ENCODE peak calls at places on chromosomes 13 and 19, in four cellular contexts. U is NCI-H345, T is left ventricle myocardium inferior, I is midbrain. M is an unnamed sample.

GRCh38 chr13:106566682-106567420 is 1.1 kb downstream of the ARGLU1 start:
- DNase-seq in U (peak), T (peak), I (peak), M (peak)

GRCh38 chr13:113207890-113208423 is 512 bp downstream of the PCID2 start:
- DNase-seq in U (no peak), T (peak), I (no peak), M (peak)

GRCh38 chr13:111412251-111412650 is 91.8 kb downstream of the TEX29 start:
- DNase-seq in U (no peak), T (no peak), I (no peak), M (no peak)

GRCh38 chr13:32330438-32330837 is 15.1 kb downstream of the BRCA2 start:
- DNase-seq in U (no peak), T (no peak), I (no peak), M (no peak)

GRCh38 chr19:54208784-54209057 is 8.1 kb downstream of the RPS9 start:
- DNase-seq in U (no peak), T (no peak), I (no peak), M (no peak)

GRCh38 chr19:1410136-1410786 is 2.9 kb downstream of the DAZAP1 start:
- DNase-seq in U (no peak), T (no peak), I (no peak), M (no peak)

GRCh38 chr19:11473725-11474124 is 7.1 kb downstream of the ELAVL3 start:
- DNase-seq in U (no peak), T (no peak), I (no peak), M (no peak)

GRCh38 chr13:61188057-61188456 is 227.6 kb downstream of the PCDH20 start:
- DNase-seq in U (no peak), T (no peak), I (no peak), M (no peak)

GRCh38 chr13:72782717-72783116 is 784 bp downstream of the PIBF1 start:
- DNase-seq in U (no peak), T (no peak), I (no peak), M (no peak)

GRCh38 chr19:40921005-40921897 is 39.2 kb upstream of the CYP2A7 start:
- DNase-seq in U (peak), T (no peak), I (no peak), M (no peak)

GRCh38 chr13:114167445-114167844 is 11.6 kb upstream of the CFAP97D2 start:
- DNase-seq in U (no peak), T (no peak), I (peak), M (no peak)

GRCh38 chr19:34282611-34283519 is 28.5 kb downstream of the GARRE1 start:
- DNase-seq in U (peak), T (no peak), I (no peak), M (no peak)

GRCh38 chr13:36345438-36346221 is 564 bp downstream of the SPART start:
- DNase-seq in U (no peak), T (peak), I (peak), M (peak)

GRCh38 chr13:106488075-106488474 is 47.4 kb downstream of the EFNB2 start:
- DNase-seq in U (no peak), T (no peak), I (no peak), M (no peak)

GRCh38 chr19:42113641-42114348 is 18.5 kb downstream of the POU2F2 start:
- DNase-seq in U (peak), T (no peak), I (no peak), M (no peak)

GRCh38 chr19:33621811-33622504 is at the start of gene CHST8:
- DNase-seq in U (peak), T (peak), I (peak), M (no peak)

GRCh38 chr13:30165071-30165470 is 142.3 kb downstream of the KATNAL1 start:
- DNase-seq in U (no peak), T (no peak), I (no peak), M (no peak)

GRCh38 chr19:41726493-41726892 is 18.1 kb downstream of the CEACAM5 start:
- DNase-seq in U (no peak), T (no peak), I (no peak), M (no peak)